ENCODE peak calls at places on chromosomes 13 and 19, in six cellular contexts. N, H, Z, X, I and M are unnamed samples.

GRCh38 chr19:38879400-38879751 is 1.3 kb upstream of the RINL start:
- DNase-seq in I (no peak), X (no peak), Z (no peak), N (no peak), H (no peak), M (no peak)

GRCh38 chr19:47518139-47518538 is 3.3 kb upstream of the NAPA start:
- DNase-seq in H (no peak), Z (no peak), N (no peak), X (no peak), I (peak), M (peak)

GRCh38 chr13:46171223-46171622 is 10.8 kb downstream of the LCP1 start:
- DNase-seq in Z (no peak), N (no peak), X (no peak), H (no peak), I (no peak), M (no peak)

GRCh38 chr19:18290250-18291018 is 9.0 kb upstream of the JUND start:
- DNase-seq in H (no peak), Z (no peak), I (no peak), X (no peak), N (peak), M (peak)

GRCh38 chr19:20999731-21000352 is 20.6 kb upstream of the ZNF430 start:
- DNase-seq in X (peak), I (peak), N (peak), H (peak), Z (peak), M (no peak)

GRCh38 chr13:111132948-111133347 is 17.8 kb downstream of the ARHGEF7 start:
- DNase-seq in I (no peak), Z (no peak), H (no peak), X (no peak), N (no peak), M (no peak)

GRCh38 chr19:44603201-44603945 is 10.0 kb upstream of the IGSF23 start:
- DNase-seq in H (no peak), Z (no peak), N (no peak), I (no peak), X (peak), M (no peak)

GRCh38 chr19:8695501-8695900 is 3.1 kb downstream of the ACTL9 start:
- DNase-seq in H (no peak), N (no peak), I (no peak), Z (no peak), X (no peak), M (no peak)

GRCh38 chr19:9917322-9917721 is 19.0 kb downstream of the OLFM2 start:
- DNase-seq in I (no peak), Z (peak), H (no peak), X (peak), N (peak), M (peak)

GRCh38 chr19:41869374-41869955 is 7.6 kb upstream of the CD79A start:
- DNase-seq in Z (no peak), I (no peak), N (no peak), H (no peak), X (no peak), M (no peak)

GRCh38 chr13:49927755-49928154 is 8.4 kb downstream of the SPRYD7 start:
- DNase-seq in X (peak), N (no peak), H (no peak), Z (no peak), I (no peak), M (peak)

GRCh38 chr13:45401306-45401705 is 16.9 kb downstream of the SLC25A30 start:
- DNase-seq in X (no peak), Z (no peak), N (no peak), I (no peak), H (no peak), M (no peak)

GRCh38 chr13:108987488-108987887 is 358.1 kb downstream of the MYO16 start:
- DNase-seq in X (peak), Z (no peak), N (no peak), I (no peak), H (no peak), M (no peak)

GRCh38 chr13:100533588-100534041 is 55.0 kb downstream of the GGACT start:
- DNase-seq in N (peak), I (no peak), X (no peak), H (no peak), Z (peak), M (no peak)

GRCh38 chr13:35855531-35856019 is 275.6 kb downstream of the DCLK1 start:
- DNase-seq in H (no peak), Z (no peak), N (no peak), X (peak), I (no peak), M (no peak)

GRCh38 chr13:28655566-28655965 is 3.4 kb upstream of the POMP start:
- DNase-seq in I (no peak), N (no peak), H (no peak), Z (no peak), X (peak), M (no peak)

GRCh38 chr13:97648171-97648880 is 214.4 kb downstream of the RAP2A start:
- DNase-seq in N (no peak), H (no peak), Z (no peak), I (no peak), X (peak), M (no peak)

GRCh38 chr19:45291834-45292233 is 30.8 kb downstream of the CKM start:
- DNase-seq in X (no peak), Z (no peak), H (no peak), N (no peak), I (no peak), M (no peak)

GRCh38 chr13:48160879-48161278 is 66.0 kb upstream of the MED4 start:
- DNase-seq in X (peak), Z (no peak), I (no peak), N (no peak), H (peak), M (no peak)

GRCh38 chr13:38895075-38895474 is 95.6 kb downstream of the STOML3 start:
- DNase-seq in X (no peak), Z (no peak), H (no peak), N (no peak), I (no peak), M (no peak)

GRCh38 chr19:8592231-8593009 is 15.2 kb upstream of the MYO1F start:
- DNase-seq in I (no peak), X (peak), Z (peak), H (peak), N (peak), M (peak)

GRCh38 chr19:15379996-15380647 is 535 bp upstream of the AKAP8 start:
- DNase-seq in I (peak), H (no peak), Z (no peak), N (peak), X (peak), M (no peak)

GRCh38 chr19:8094336-8094735 is 41.8 kb downstream of the CCL25 start:
- DNase-seq in I (no peak), X (no peak), Z (no peak), N (no peak), H (no peak), M (no peak)

GRCh38 chr19:44576843-44577565 is 36.4 kb upstream of the IGSF23 start:
- DNase-seq in Z (peak), X (peak), I (peak), N (peak), H (no peak), M (peak)

GRCh38 chr13:76462003-76462402 is 424.2 kb downstream of the KCTD12 start:
- DNase-seq in H (peak), I (no peak), X (peak), Z (no peak), N (no peak), M (no peak)

GRCh38 chr13:93116809-93117208 is 109.8 kb upstream of the GPC6 start:
- DNase-seq in N (no peak), Z (no peak), H (no peak), X (peak), I (peak), M (no peak)

GRCh38 chr13:98022210-98022609 is 68.7 kb downstream of the IPO5 start:
- DNase-seq in I (no peak), H (no peak), N (no peak), Z (no peak), X (peak), M (no peak)

GRCh38 chr13:85529216-85529590 is 270.0 kb downstream of the SLITRK6 start:
- DNase-seq in H (no peak), I (no peak), Z (no peak), X (no peak), N (no peak), M (no peak)

GRCh38 chr13:109715902-109716301 is 70.5 kb downstream of the IRS2 start:
- DNase-seq in I (no peak), X (peak), N (no peak), H (peak), Z (no peak), M (no peak)

GRCh38 chr13:110229905-110230563 is 76.9 kb downstream of the COL4A1 start:
- DNase-seq in I (no peak), X (no peak), H (no peak), N (no peak), Z (no peak), M (no peak)

GRCh38 chr19:46495789-46496099 is at the start of gene PNMA8B:
- DNase-seq in N (no peak), Z (peak), H (no peak), I (peak), X (peak), M (peak)

GRCh38 chr13:111153977-111154332 is 38.8 kb downstream of the ARHGEF7 start:
- DNase-seq in Z (no peak), H (peak), X (peak), N (no peak), I (peak), M (no peak)

GRCh38 chr19:31139871-31140505 is 209.2 kb downstream of the TSHZ3 start:
- DNase-seq in Z (no peak), N (no peak), X (peak), I (no peak), H (no peak), M (no peak)

GRCh38 chr19:3276341-3276799 is 51.9 kb downstream of the CELF5 start:
- DNase-seq in X (no peak), I (no peak), Z (peak), H (no peak), N (peak), M (no peak)

GRCh38 chr13:96730676-96731075 is 263.6 kb downstream of the OXGR1 start:
- DNase-seq in Z (no peak), N (no peak), X (peak), I (no peak), H (no peak), M (no peak)

GRCh38 chr19:13033244-13033643 is 38.0 kb downstream of the NFIX start:
- DNase-seq in I (no peak), N (no peak), H (no peak), X (no peak), Z (no peak), M (no peak)

GRCh38 chr19:12783226-12783848 is 7.9 kb upstream of the JUNB start:
- DNase-seq in X (no peak), I (no peak), N (no peak), Z (no peak), H (no peak), M (peak)

GRCh38 chr13:99027260-99027659 is 49.4 kb upstream of the DOCK9 start:
- DNase-seq in X (peak), I (no peak), Z (no peak), H (no peak), N (no peak), M (no peak)

GRCh38 chr13:114135731-114136171 is 3.3 kb upstream of the RASA3 start:
- DNase-seq in Z (no peak), N (no peak), H (no peak), X (no peak), I (no peak), M (no peak)

DNA sequence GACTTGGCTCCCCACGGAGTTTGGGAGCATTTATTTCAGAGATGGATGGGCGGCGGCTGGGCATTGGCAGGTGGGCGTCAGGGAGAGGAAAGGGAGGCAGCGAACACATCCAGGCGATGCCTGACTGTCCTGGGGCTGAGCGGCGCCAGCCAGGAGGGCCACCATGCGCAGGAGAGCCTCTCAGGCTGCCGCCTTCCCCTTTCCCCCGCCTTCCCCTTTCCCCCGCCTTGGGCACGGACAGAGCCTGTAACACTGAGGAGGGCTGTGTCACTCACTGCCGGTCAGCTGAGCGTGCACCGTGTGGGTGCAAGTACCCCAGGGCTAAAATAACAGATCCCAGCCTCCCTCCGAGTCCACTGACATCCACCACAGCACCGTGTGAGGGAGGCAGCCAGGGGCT is 11.4 kb downstream of the MCF2L start:
- DNase-seq in H (no peak), Z (no peak), X (no peak), N (no peak), I (no peak), M (no peak)
- H3K4me3 ChIP-seq in H (peak), Z (no peak), X (no peak), N (peak), I (no peak), M (no peak)

GRCh38 chr19:29526730-29527499 is 1.1 kb downstream of the VSTM2B start:
- DNase-seq in X (no peak), N (no peak), H (no peak), Z (no peak), I (no peak), M (no peak)
- H3K4me3 ChIP-seq in X (no peak), N (peak), H (no peak), Z (no peak), I (no peak), M (no peak)

DNA sequence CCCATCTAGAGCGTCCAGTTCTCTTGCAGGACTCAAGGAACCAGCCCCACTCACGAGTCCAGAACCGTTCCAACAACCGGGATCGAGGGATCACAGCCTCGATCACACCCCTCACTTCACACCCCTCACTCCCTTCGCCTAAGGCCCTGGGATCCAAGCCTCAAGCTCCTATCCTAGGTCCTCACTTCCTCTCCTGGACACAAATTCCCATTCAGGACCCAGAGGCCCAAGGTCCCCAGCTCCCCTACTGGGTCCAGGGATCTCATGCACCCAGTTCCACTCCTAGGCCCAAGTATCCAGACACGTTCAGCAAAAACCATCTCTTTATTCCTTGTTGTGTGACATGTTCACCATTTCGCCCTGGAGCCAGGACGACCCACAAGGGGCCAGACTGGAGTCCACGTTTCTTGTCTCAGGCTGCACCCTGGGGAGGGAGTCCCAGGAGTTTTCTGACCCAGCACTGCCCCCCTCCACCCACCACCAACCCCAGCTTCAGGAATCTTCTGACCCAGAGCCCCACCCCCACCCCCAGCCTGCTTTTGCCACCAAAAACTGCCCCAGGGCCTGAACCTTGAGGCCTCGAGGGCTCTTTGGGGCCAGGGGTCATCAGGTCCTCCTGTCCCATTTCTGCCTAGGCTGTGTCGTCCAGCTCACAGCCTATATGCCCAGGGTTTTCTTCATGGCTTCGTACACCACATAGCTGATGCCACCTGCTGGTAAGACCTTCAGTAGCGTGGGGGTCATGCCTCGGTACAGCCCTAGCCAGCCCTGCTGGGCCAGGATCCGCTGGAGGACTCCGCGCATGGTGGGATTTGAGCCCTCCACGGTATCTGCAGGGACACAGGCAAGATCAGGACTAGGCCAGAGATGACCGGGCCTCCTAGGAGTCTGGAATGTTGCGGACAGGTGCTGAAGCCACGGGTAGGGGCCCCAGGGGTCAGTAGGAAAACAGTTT is 1.4 kb upstream of the KHSRP start:
- DNase-seq in X (no peak), N (no peak), Z (no peak), I (no peak), H (no peak), M (peak)
- H3K4me3 ChIP-seq in X (no peak), N (peak), Z (no peak), I (peak), H (peak), M (peak)

GRCh38 chr13:21175656-21176194 is 627 bp downstream of the SKA3 start:
- DNase-seq in H (no peak), Z (no peak), N (no peak), X (peak), I (no peak), M (peak)

GRCh38 chr13:21176982-21177284 is 475 bp downstream of the MRPL57 start:
- DNase-seq in X (no peak), I (no peak), N (no peak), H (no peak), Z (no peak), M (no peak)

GRCh38 chr13:21176195-21176981 is at the start of the genes MRPL57 and SKA3:
- DNase-seq in X (peak), Z (peak), N (peak), I (peak), H (peak), M (peak)

GRCh38 chr13:21181671-21182070 is 5.2 kb downstream of the MRPL57 start:
- DNase-seq in X (no peak), I (no peak), H (no peak), N (no peak), Z (no peak), M (no peak)
- H3K4me3 ChIP-seq in X (no peak), I (no peak), H (no peak), N (no peak), Z (no peak), M (no peak)

DNA sequence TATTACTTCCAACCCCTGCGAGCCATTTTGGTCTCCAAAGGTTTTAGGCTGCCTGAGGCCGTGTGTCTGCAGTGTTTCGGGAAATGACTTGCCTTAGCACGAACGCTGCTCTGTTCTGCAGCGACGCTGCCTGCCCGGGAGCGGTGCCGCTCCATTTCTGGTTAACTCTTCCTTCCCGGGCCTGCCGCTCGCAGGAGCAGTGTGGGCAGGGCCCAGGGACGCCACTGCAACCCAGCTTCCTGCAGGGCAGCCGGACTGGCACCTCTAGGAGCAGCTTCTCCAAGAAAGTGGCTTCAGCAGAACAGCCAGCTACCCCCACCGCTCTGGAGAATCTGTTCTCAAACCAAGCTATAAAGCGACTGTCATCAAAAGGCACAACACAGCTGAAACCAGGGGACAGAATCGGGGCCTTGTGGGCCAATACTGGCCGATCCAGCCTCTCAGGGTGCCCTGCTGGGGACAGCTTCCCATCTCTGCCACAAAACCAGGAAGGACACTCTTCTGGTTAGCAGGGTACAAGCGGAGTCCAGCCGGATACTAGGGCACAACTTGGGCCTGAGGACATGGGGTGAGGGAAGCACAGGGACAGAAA is 72.2 kb downstream of the KCTD15 start:
- DNase-seq in I (no peak), H (no peak), N (peak), Z (no peak), X (peak), M (no peak)
- H3K4me3 ChIP-seq in I (no peak), H (peak), N (peak), Z (no peak), X (no peak), M (no peak)

GRCh38 chr19:58265100-58265499 is 13.7 kb upstream of the ZNF8 start:
- DNase-seq in N (no peak), I (no peak), Z (no peak), H (no peak), X (no peak), M (no peak)

GRCh38 chr19:58262922-58263296 is 15.8 kb upstream of the ZNF8 start:
- DNase-seq in N (no peak), H (no peak), Z (no peak), X (no peak), I (no peak), M (no peak)

GRCh38 chr19:58261600-58261967 is 17.2 kb upstream of the ZNF8 start:
- DNase-seq in Z (no peak), N (no peak), H (no peak), X (peak), I (no peak), M (no peak)

DNA sequence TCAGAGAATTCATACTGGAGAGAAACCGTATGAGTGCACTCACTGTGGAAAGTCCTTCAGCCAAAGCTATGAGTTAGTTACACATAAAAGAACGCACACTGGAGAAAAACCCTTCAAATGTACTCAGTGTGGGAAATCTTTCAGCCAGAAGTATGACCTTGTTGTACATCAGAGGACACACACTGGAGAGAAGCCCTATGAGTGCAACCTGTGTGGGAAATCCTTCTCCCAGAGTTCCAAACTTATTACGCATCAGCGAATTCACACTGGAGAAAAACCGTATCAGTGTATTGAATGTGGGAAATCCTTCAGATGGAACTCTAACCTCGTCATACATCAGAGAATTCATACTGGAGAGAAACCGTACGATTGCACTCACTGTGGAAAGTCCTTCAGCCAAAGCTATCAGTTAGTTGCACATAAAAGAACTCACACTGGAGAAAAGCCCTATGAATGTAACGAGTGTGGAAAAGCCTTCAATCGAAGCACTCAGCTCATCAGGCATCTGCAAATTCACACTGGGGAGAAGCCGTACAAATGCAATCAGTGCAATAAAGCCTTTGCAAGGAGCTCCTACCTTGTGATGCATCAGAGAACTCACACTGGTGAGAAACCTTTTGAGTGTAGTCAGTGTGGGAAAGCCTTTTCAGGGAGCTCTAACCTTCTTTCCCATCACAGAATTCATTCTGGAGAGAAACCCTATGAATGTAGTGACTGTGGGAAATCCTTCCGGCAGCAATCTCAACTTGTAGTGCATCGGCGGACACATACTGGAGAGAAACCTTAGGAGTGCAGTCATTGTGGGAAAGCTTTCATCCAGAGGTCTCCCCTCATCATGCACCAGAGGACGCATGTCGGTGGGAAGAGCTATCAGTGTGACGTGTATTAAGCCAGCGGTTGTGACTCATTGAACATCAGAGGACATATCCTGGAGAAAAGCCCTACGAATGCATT is 16.5 kb upstream of the ZNF8 start:
- DNase-seq in N (no peak), Z (no peak), H (no peak), X (peak), I (no peak), M (no peak)
- H3K4me3 ChIP-seq in N (no peak), Z (no peak), H (peak), X (no peak), I (no peak), M (no peak)